ENCODE peak calls at places on chromosomes 11 and 22, in five cellular contexts. X, Y, Q, G and C are unnamed samples.
A peak's percentile ranks its signal among the peaks of the same experiment; 100 is the strongest.

GRCh38 chr11:84103096-84103495 is 816.9 kb upstream of the CCDC90B start:
- DNase-seq in Y (no peak), Q (no peak), X (no peak), G (no peak), C (peak; percentile 61)

GRCh38 chr22:24191381-24191841 is 10.1 kb downstream of the SUSD2 start:
- DNase-seq in G (no peak), Q (peak; percentile 28), X (no peak), Y (no peak), C (no peak)

GRCh38 chr11:40338739-40339138 is 1120.7 kb downstream of the LRRC4C start:
- DNase-seq in Y (peak; percentile 31), G (peak; percentile 55), X (no peak), Q (no peak), C (no peak)

GRCh38 chr11:10351768-10352641 is 47.1 kb downstream of the ADM start:
- DNase-seq in X (no peak), Q (peak; percentile 97), G (peak; percentile 60), Y (peak; percentile 72), C (peak; percentile 82)

GRCh38 chr22:45329536-45329936 is 19.8 kb downstream of the FAM118A start:
- DNase-seq in Q (no peak), G (no peak), X (no peak), Y (no peak), C (no peak)

GRCh38 chr11:96101146-96101545 is 177.2 kb upstream of the MTMR2 start:
- DNase-seq in X (no peak), G (no peak), Y (no peak), Q (no peak), C (no peak)

GRCh38 chr11:87292598-87292997 is 254.9 kb downstream of the TMEM135 start:
- DNase-seq in X (no peak), Q (no peak), Y (no peak), G (no peak), C (no peak)

GRCh38 chr11:3834349-3835099 is 6.2 kb downstream of the RHOG start:
- DNase-seq in Y (no peak), Q (no peak), G (no peak), X (no peak), C (no peak)

GRCh38 chr22:43796567-43796966 is 15.5 kb downstream of the EFCAB6 start:
- DNase-seq in Y (peak; percentile 41), Q (no peak), X (no peak), G (peak; percentile 20), C (peak; percentile 18)

GRCh38 chr11:133181066-133181465 is 351.2 kb downstream of the OPCML start:
- DNase-seq in Y (no peak), G (no peak), Q (no peak), X (no peak), C (no peak)

GRCh38 chr11:123065634-123066033 is 3.7 kb upstream of the HSPA8 start:
- DNase-seq in G (no peak), X (no peak), Y (peak; percentile 41), Q (no peak), C (no peak)

GRCh38 chr11:61955031-61955415 is 4.9 kb downstream of the BEST1 start:
- DNase-seq in G (peak; percentile 21), X (no peak), Y (no peak), Q (peak; percentile 80), C (peak; percentile 20)

GRCh38 chr11:61955416-61956135 is 5.4 kb downstream of the BEST1 start:
- DNase-seq in G (no peak), X (no peak), Y (no peak), Q (peak; percentile 95), C (peak; percentile 31)

GRCh38 chr11:61954106-61955030 is 4.2 kb downstream of the BEST1 start:
- DNase-seq in Y (no peak), G (no peak), X (no peak), Q (no peak), C (no peak)

GRCh38 chr11:61957028-61957770 is 7.0 kb downstream of the BEST1 start:
- DNase-seq in Y (no peak), G (no peak), X (no peak), Q (no peak), C (no peak)

GRCh38 chr11:61956191-61957027 is 6.3 kb downstream of the BEST1 start:
- DNase-seq in X (no peak), G (no peak), Y (no peak), Q (no peak), C (no peak)
- H3K4me1 ChIP-seq in X (no peaks in the 10 kb centered on the region), G (peaks cover 19% of the 10 kb centered on the region), Y (peaks cover 8% of the 10 kb centered on the region), Q (no peaks in the 10 kb centered on the region), C (no peaks in the 10 kb centered on the region)

DNA sequence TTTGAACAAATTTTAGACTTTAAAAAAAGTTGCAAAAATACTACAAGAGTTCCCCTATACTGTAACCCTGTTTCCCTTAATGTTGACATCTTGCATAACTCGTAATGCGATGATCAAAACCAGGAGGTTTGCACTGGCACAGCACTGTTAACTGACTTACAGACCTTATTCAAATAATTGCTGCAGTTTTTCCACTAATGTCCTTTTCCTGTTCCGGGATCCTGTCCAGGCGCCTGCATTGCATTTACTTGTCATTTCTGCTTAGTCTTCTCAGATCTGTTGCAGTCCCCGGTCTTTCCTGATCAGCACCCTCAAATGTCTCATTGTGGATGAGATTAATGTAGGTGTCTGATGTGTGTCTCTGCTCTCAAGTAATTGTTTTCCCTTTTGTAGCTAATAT is 32.0 kb downstream of the APLP2 start:
- DNase-seq in X (no peak), G (no peak), Y (no peak), Q (no peak), C (no peak)
- H3K4me2 ChIP-seq in X (no peak overlapping the region), G (no peak overlapping the region), Y (peak overlapping the region; percentile 56), Q (no peak overlapping the region), C (no peak overlapping the region)

DNA sequence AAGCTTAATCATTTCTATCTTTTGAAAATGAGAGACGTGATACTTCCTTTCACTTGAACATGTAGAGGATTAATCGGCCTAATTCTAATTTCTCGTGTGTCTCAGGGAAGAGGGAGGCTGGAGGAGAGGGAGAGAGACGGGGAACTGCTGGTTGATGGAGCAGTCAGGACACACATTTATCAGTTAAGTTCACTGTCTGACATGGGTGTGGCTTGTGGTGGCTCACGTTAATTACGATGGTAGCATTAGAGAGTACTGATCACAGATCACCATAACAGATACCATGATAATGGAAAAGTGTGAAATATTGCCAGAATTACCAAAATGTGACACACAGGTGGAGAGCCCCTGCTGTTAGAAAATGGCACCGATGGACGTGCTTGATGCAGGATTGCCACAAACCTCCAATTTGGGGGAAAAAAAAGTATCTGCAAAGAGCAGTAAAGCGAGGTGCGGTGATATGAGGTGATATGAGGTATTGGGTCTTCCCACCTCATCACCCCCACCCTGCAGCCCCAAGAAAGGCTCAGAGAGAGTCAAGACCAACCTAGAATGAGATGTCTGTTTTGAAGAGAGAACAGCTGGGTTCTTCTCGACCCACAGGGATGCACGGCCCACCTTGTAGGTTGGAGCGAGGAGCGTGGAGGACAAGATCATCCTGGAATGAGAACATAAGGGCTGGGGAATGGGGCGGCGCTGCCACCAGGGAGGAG is 19.7 kb downstream of the ZBED4 start:
- DNase-seq in G (no peak), X (no peak), Y (no peak), Q (no peak), C (no peak)
- H3K4me1 ChIP-seq in G (no peaks in the 10 kb centered on the region), X (no peaks in the 10 kb centered on the region), Y (no peaks in the 10 kb centered on the region), Q (no peaks in the 10 kb centered on the region), C (no peaks in the 10 kb centered on the region)

DNA sequence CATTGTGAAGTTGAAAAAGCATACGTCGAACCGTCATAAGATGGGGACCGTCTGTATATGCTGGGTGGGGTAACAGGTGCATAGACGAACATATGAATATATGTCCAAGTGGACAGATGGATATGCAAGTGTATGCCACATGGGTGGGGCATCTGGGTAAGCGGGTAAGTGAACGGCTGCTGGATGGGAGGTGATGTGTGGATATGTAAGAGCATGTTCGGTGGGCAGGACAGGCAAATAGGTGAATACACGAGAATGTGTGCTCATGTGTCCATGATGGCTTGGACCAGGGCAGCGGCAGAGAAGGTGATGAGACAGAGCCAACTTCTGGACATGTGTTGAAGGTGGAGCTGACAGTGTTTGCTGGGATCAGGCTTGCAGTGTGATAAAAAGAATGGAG is 12.0 kb downstream of the IFITM10 start:
- DNase-seq in X (no peak), G (no peak), Q (no peak), Y (no peak), C (no peak)
- H3K4me2 ChIP-seq in X (no peak overlapping the region), G (no peak overlapping the region), Q (no peak overlapping the region), Y (no peak overlapping the region), C (no peak overlapping the region)

GRCh38 chr22:37365950-37366349 is 61.3 kb downstream of the ELFN2 start:
- DNase-seq in Q (no peak), X (no peak), G (no peak), Y (peak; percentile 0), C (no peak)
- H3K4me1 ChIP-seq in Q (peaks cover 3% of the 10 kb centered on the region), X (peaks cover 1% of the 10 kb centered on the region), G (peaks cover 8% of the 10 kb centered on the region), Y (no peaks in the 10 kb centered on the region), C (peaks cover 6% of the 10 kb centered on the region)